ENCODE peak calls at places on chromosome 9, in six cellular contexts. One of them, this sample, is unnamed.

GRCh38 chr9:4366649-4367330 is 66.9 kb upstream of the GLIS3 start:
- DNase-seq in ovary: no peak
- DNase-seq in esophagus squamous epithelium: no peak
- DNase-seq in prostate gland: no peak
- DNase-seq in upper lobe of left lung: no peak
- DNase-seq in body of pancreas: peak; percentile 57
- DNase-seq in this sample: peak; percentile 41

GRCh38 chr9:130522233-130522808 is 57.1 kb upstream of the FUBP3 start:
- DNase-seq in ovary: no peak
- DNase-seq in esophagus squamous epithelium: no peak
- DNase-seq in prostate gland: no peak
- DNase-seq in upper lobe of left lung: no peak
- DNase-seq in body of pancreas: no peak
- DNase-seq in this sample: no peak

GRCh38 chr9:72203205-72203803 is 54.1 kb downstream of the GDA start:
- DNase-seq in ovary: no peak
- DNase-seq in esophagus squamous epithelium: no peak
- DNase-seq in prostate gland: no peak
- DNase-seq in upper lobe of left lung: no peak
- DNase-seq in body of pancreas: peak; percentile 26
- DNase-seq in this sample: no peak

GRCh38 chr9:116198344-116198743 is 44.8 kb downstream of the PAPPA start:
- DNase-seq in ovary: no peak
- DNase-seq in esophagus squamous epithelium: no peak
- DNase-seq in prostate gland: no peak
- DNase-seq in upper lobe of left lung: no peak
- DNase-seq in body of pancreas: no peak
- DNase-seq in this sample: no peak

GRCh38 chr9:81557452-81557956 is 131.8 kb downstream of the TLE1 start:
- DNase-seq in ovary: no peak
- DNase-seq in esophagus squamous epithelium: no peak
- DNase-seq in prostate gland: no peak
- DNase-seq in upper lobe of left lung: no peak
- DNase-seq in body of pancreas: no peak
- DNase-seq in this sample: no peak

GRCh38 chr9:93130861-93131481 is 3.1 kb downstream of the NINJ1 start:
- DNase-seq in ovary: no peak
- DNase-seq in esophagus squamous epithelium: no peak
- DNase-seq in prostate gland: no peak
- DNase-seq in upper lobe of left lung: peak; percentile 52
- DNase-seq in body of pancreas: peak; percentile 17
- DNase-seq in this sample: no peak

GRCh38 chr9:91416086-91416712 is 7.4 kb downstream of the NFIL3 start:
- DNase-seq in ovary: no peak
- DNase-seq in esophagus squamous epithelium: no peak
- DNase-seq in prostate gland: peak; percentile 2
- DNase-seq in upper lobe of left lung: no peak
- DNase-seq in body of pancreas: no peak
- DNase-seq in this sample: no peak

GRCh38 chr9:112754578-112754977 is 4.0 kb downstream of the SNX30 start:
- DNase-seq in ovary: no peak
- DNase-seq in esophagus squamous epithelium: no peak
- DNase-seq in prostate gland: no peak
- DNase-seq in upper lobe of left lung: no peak
- DNase-seq in body of pancreas: no peak
- DNase-seq in this sample: no peak

GRCh38 chr9:21993893-21994525 is at the start of gene CDKN2A:
- DNase-seq in ovary: peak; percentile 51
- DNase-seq in esophagus squamous epithelium: no peak
- DNase-seq in prostate gland: no peak
- DNase-seq in upper lobe of left lung: peak; percentile 91
- DNase-seq in body of pancreas: no peak
- DNase-seq in this sample: no peak

GRCh38 chr9:72888032-72888431 is 64.8 kb downstream of the ALDH1A1 start:
- DNase-seq in ovary: no peak
- DNase-seq in esophagus squamous epithelium: no peak
- DNase-seq in prostate gland: no peak
- DNase-seq in upper lobe of left lung: no peak
- DNase-seq in body of pancreas: no peak
- DNase-seq in this sample: no peak

GRCh38 chr9:78215706-78216105 is 20.2 kb upstream of the CEP78 start:
- DNase-seq in ovary: no peak
- DNase-seq in esophagus squamous epithelium: no peak
- DNase-seq in prostate gland: no peak
- DNase-seq in upper lobe of left lung: no peak
- DNase-seq in body of pancreas: no peak
- DNase-seq in this sample: no peak

GRCh38 chr9:87909310-87910041 is 8.3 kb upstream of the SPATA31C1 start:
- DNase-seq in ovary: no peak
- DNase-seq in esophagus squamous epithelium: no peak
- DNase-seq in prostate gland: no peak
- DNase-seq in upper lobe of left lung: no peak
- DNase-seq in body of pancreas: peak; percentile 93
- DNase-seq in this sample: no peak

GRCh38 chr9:97986466-97986865 is 3.3 kb downstream of the ANP32B start:
- DNase-seq in ovary: no peak
- DNase-seq in esophagus squamous epithelium: no peak
- DNase-seq in prostate gland: no peak
- DNase-seq in upper lobe of left lung: no peak
- DNase-seq in body of pancreas: no peak
- DNase-seq in this sample: no peak

GRCh38 chr9:124800306-124801259 is 23.6 kb downstream of the OLFML2A start:
- DNase-seq in ovary: no peak
- DNase-seq in esophagus squamous epithelium: no peak
- DNase-seq in prostate gland: no peak
- DNase-seq in upper lobe of left lung: no peak
- DNase-seq in body of pancreas: peak; percentile 44
- DNase-seq in this sample: peak; percentile 27

GRCh38 chr9:113391917-113392316 is 9.2 kb downstream of the ALAD start:
- DNase-seq in ovary: no peak
- DNase-seq in esophagus squamous epithelium: no peak
- DNase-seq in prostate gland: no peak
- DNase-seq in upper lobe of left lung: no peak
- DNase-seq in body of pancreas: no peak
- DNase-seq in this sample: no peak

GRCh38 chr9:96495341-96495740 is 45.4 kb downstream of the HABP4 start:
- DNase-seq in ovary: peak; percentile 8
- DNase-seq in esophagus squamous epithelium: no peak
- DNase-seq in prostate gland: no peak
- DNase-seq in upper lobe of left lung: no peak
- DNase-seq in body of pancreas: no peak
- DNase-seq in this sample: no peak

GRCh38 chr9:129735546-129735945 is 17.3 kb downstream of the PTGES start:
- DNase-seq in ovary: no peak
- DNase-seq in esophagus squamous epithelium: no peak
- DNase-seq in prostate gland: no peak
- DNase-seq in upper lobe of left lung: no peak
- DNase-seq in body of pancreas: no peak
- DNase-seq in this sample: no peak

GRCh38 chr9:122122903-122123632 is 30.0 kb upstream of the TTLL11 start:
- DNase-seq in ovary: peak; percentile 79
- DNase-seq in esophagus squamous epithelium: no peak
- DNase-seq in prostate gland: peak; percentile 35
- DNase-seq in upper lobe of left lung: no peak
- DNase-seq in body of pancreas: peak; percentile 79
- DNase-seq in this sample: peak; percentile 59

DNA sequence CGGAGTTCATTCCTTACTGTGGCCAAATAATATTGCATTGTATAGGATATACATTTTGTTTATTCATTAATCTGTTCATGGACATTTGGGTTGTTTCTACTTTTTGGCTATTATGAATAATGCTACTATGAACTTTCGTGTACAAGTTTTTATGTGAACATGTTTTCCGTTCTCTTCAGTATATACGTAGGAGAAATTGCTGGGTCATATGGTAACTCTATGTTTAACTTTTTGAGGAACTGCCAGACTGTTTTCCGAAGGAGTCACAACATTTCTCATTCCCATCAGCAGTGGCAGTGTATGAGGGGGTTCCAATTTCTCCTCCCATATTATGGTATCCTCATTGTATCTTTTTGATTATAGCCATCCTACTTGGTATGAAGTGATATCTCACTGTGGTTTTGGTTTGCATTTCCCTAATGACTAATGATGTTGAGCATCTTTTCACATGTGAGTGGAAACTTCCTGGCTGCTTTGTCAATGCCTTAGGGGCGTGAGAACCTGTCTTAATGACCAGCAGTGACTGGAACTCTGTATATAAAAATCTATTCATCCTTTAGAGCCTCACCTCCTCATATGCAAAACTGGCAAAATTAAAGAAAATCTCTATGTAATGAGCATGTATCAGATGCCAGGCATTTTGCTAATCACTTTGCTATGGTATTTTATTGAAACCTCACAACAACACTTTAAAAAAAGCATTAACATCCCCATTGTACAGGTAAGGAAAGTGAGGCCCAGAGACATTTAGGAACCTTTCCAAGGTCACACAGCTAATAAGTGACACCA is 47.8 kb upstream of the TGFBR1 start:
- DNase-seq in ovary: no peak
- DNase-seq in esophagus squamous epithelium: no peak
- DNase-seq in prostate gland: no peak
- DNase-seq in upper lobe of left lung: no peak
- DNase-seq in body of pancreas: no peak
- DNase-seq in this sample: no peak
- H3K27ac ChIP-seq in ovary: no peak overlapping the region
- H3K27ac ChIP-seq in esophagus squamous epithelium: no peak overlapping the region
- H3K27ac ChIP-seq in prostate gland: no peak overlapping the region
- H3K27ac ChIP-seq in upper lobe of left lung: peak overlapping the region; percentile 78
- H3K27ac ChIP-seq in body of pancreas: no peak overlapping the region
- H3K27ac ChIP-seq in this sample: no peak overlapping the region

GRCh38 chr9:120366646-120367019 is 213.3 kb downstream of the CDK5RAP2 start:
- DNase-seq in ovary: peak; percentile 68
- DNase-seq in esophagus squamous epithelium: no peak
- DNase-seq in prostate gland: no peak
- DNase-seq in upper lobe of left lung: no peak
- DNase-seq in body of pancreas: peak; percentile 31
- DNase-seq in this sample: peak; percentile 74
- TF ChIP-seq POLR2A in ovary: no peak
- TF ChIP-seq POLR2A in esophagus squamous epithelium: no peak
- TF ChIP-seq POLR2A in prostate gland: no peak
- TF ChIP-seq POLR2A in upper lobe of left lung: no peak
- TF ChIP-seq POLR2A in body of pancreas: no peak
- TF ChIP-seq POLR2A in this sample: no peak

GRCh38 chr9:134341929-134342745 is 15.9 kb downstream of the RXRA start:
- DNase-seq in ovary: no peak
- DNase-seq in esophagus squamous epithelium: no peak
- DNase-seq in prostate gland: no peak
- DNase-seq in upper lobe of left lung: no peak
- DNase-seq in body of pancreas: no peak
- DNase-seq in this sample: no peak
- H3K4me3 ChIP-seq in ovary: no peak overlapping the region
- H3K4me3 ChIP-seq in esophagus squamous epithelium: no peak overlapping the region
- H3K4me3 ChIP-seq in prostate gland: no peak overlapping the region
- H3K4me3 ChIP-seq in upper lobe of left lung: no peak overlapping the region
- H3K4me3 ChIP-seq in body of pancreas: no peak overlapping the region
- H3K4me3 ChIP-seq in this sample: no peak overlapping the region

GRCh38 chr9:70590264-70590646 is 175.8 kb upstream of the KLF9 start:
- DNase-seq in ovary: no peak
- DNase-seq in esophagus squamous epithelium: no peak
- DNase-seq in prostate gland: no peak
- DNase-seq in upper lobe of left lung: no peak
- DNase-seq in body of pancreas: no peak
- DNase-seq in this sample: no peak

GRCh38 chr9:70588999-70589398 is 174.5 kb upstream of the KLF9 start:
- DNase-seq in ovary: no peak
- DNase-seq in esophagus squamous epithelium: no peak
- DNase-seq in prostate gland: no peak
- DNase-seq in upper lobe of left lung: no peak
- DNase-seq in body of pancreas: no peak
- DNase-seq in this sample: no peak

GRCh38 chr9:70587143-70587710 is 172.8 kb upstream of the KLF9 start:
- DNase-seq in ovary: no peak
- DNase-seq in esophagus squamous epithelium: no peak
- DNase-seq in prostate gland: no peak
- DNase-seq in upper lobe of left lung: no peak
- DNase-seq in body of pancreas: no peak
- DNase-seq in this sample: peak; percentile 13

GRCh38 chr9:70589571-70590263 is 175.3 kb upstream of the KLF9 start:
- DNase-seq in ovary: no peak
- DNase-seq in esophagus squamous epithelium: no peak
- DNase-seq in prostate gland: no peak
- DNase-seq in upper lobe of left lung: no peak
- DNase-seq in body of pancreas: no peak
- DNase-seq in this sample: no peak

DNA sequence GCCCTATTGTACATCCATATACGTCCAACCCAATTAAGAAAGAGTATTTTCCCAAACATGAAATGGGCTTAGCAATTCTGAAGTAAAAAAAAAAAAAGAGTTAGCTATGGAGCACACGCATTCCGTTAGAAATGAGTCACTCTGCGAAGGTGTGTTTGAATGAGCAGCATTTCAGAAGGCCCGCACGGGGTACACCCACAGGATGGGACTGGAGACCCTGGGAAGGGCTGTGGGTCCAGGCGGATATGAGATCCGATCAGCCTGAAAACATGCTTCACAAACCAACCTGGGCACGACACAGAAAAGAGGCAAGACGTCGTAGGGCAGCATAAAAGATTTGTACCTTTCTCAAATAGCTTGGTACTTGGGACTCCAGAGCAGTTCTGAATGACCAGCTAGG is 173.9 kb upstream of the KLF9 start:
- DNase-seq in ovary: no peak
- DNase-seq in esophagus squamous epithelium: no peak
- DNase-seq in prostate gland: no peak
- DNase-seq in upper lobe of left lung: no peak
- DNase-seq in body of pancreas: no peak
- DNase-seq in this sample: no peak
- H3K27ac ChIP-seq in ovary: no peak overlapping the region
- H3K27ac ChIP-seq in esophagus squamous epithelium: no peak overlapping the region
- H3K27ac ChIP-seq in prostate gland: peak overlapping the region; percentile 55
- H3K27ac ChIP-seq in upper lobe of left lung: no peak overlapping the region
- H3K27ac ChIP-seq in body of pancreas: no peak overlapping the region
- H3K27ac ChIP-seq in this sample: peak overlapping the region; percentile 73

GRCh38 chr9:15468113-15468512 is 42.7 kb downstream of the PSIP1 start:
- DNase-seq in ovary: no peak
- DNase-seq in esophagus squamous epithelium: no peak
- DNase-seq in prostate gland: no peak
- DNase-seq in upper lobe of left lung: no peak
- DNase-seq in body of pancreas: no peak
- DNase-seq in this sample: no peak

GRCh38 chr9:15469862-15470261 is 40.9 kb downstream of the PSIP1 start:
- DNase-seq in ovary: no peak
- DNase-seq in esophagus squamous epithelium: no peak
- DNase-seq in prostate gland: no peak
- DNase-seq in upper lobe of left lung: no peak
- DNase-seq in body of pancreas: no peak
- DNase-seq in this sample: no peak

DNA sequence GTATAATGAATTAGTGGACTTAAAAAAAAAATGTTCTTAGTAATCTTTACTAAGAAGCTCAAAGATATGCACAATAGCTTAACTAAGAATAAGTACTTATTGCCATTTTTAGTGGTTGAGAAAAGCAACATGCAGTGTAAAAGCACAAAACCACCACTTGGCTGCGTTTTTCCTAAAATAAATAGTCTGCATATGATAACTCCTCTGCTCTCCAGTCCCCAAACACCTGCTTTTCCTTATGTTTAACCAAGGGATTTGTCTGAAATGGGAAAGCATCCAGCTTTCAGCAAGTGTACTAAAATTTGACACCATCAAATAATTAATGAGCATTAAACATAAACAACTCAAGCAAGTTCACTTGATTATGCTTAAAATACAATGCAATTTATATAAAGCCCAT is 41.4 kb downstream of the PSIP1 start:
- DNase-seq in ovary: no peak
- DNase-seq in esophagus squamous epithelium: no peak
- DNase-seq in prostate gland: no peak
- DNase-seq in upper lobe of left lung: no peak
- DNase-seq in body of pancreas: no peak
- DNase-seq in this sample: no peak
- TF ChIP-seq POLR2A in ovary: no peak
- TF ChIP-seq POLR2A in esophagus squamous epithelium: no peak
- TF ChIP-seq POLR2A in prostate gland: no peak
- TF ChIP-seq POLR2A in upper lobe of left lung: no peak
- TF ChIP-seq POLR2A in body of pancreas: no peak
- TF ChIP-seq POLR2A in this sample: no peak